ENCODE peak calls at places on chromosomes 3 and 15, in five cellular contexts. V is transverse colon; D is CD4-positive, CD25-positive, alpha-beta regulatory T cell; G is cardiac fibroblast; L is heart right ventricle. U is an unnamed sample.

GRCh38 chr15:47870956-47871625 is 153.8 kb downstream of the SEMA6D start:
- DNase-seq in V (no peak), D (no peak), G (peak; percentile 56), L (no peak), U (no peak)

GRCh38 chr3:86923071-86923476 is 67.9 kb downstream of the VGLL3 start:
- DNase-seq in V (no peak), D (no peak), G (peak; percentile 72), L (no peak), U (no peak)

GRCh38 chr3:38551026-38551832 is 55.1 kb downstream of the EXOG start:
- DNase-seq in V (peak; percentile 2), D (no peak), G (no peak), L (no peak), U (no peak)

GRCh38 chr3:21893250-21893649 is 142.2 kb upstream of the ZNF385D start:
- DNase-seq in V (no peak), D (no peak), G (peak; percentile 41), L (no peak), U (no peak)

GRCh38 chr15:33104276-33104675 is 90.2 kb downstream of the FMN1 start:
- DNase-seq in V (no peak), D (no peak), G (peak; percentile 48), L (no peak), U (peak; percentile 90)

GRCh38 chr3:8464668-8465067 is 37.0 kb upstream of the LMCD1 start:
- DNase-seq in V (no peak), D (no peak), G (no peak), L (peak; percentile 17), U (no peak)

GRCh38 chr3:197329382-197329781 is 31.0 kb upstream of the DLG1 start:
- DNase-seq in V (no peak), D (no peak), G (no peak), L (no peak), U (no peak)

GRCh38 chr15:63600001-63600645 is 2.9 kb downstream of the FBXL22 start:
- DNase-seq in V (no peak), D (no peak), G (peak; percentile 28), L (peak; percentile 31), U (no peak)

GRCh38 chr15:55108858-55109518 is 87.8 kb downstream of the RSL24D1 start:
- DNase-seq in V (peak; percentile 61), D (no peak), G (peak; percentile 65), L (peak; percentile 53), U (peak; percentile 41)

GRCh38 chr3:156630081-156630772 is 44.2 kb upstream of the TIPARP start:
- DNase-seq in V (no peak), D (no peak), G (no peak), L (no peak), U (no peak)

GRCh38 chr15:74791007-74791406 is 9.1 kb downstream of the CSK start:
- DNase-seq in V (no peak), D (no peak), G (no peak), L (no peak), U (no peak)
- H3K4me3 ChIP-seq in V (no peak overlapping the region), D (peak overlapping the region; percentile 85), G (no peak overlapping the region), L (no peak overlapping the region), U (no peak overlapping the region)

GRCh38 chr3:33791477-33792166 is 6.8 kb upstream of the PDCD6IP start:
- DNase-seq in V (peak; percentile 53), D (no peak), G (no peak), L (no peak), U (peak; percentile 32)

GRCh38 chr3:33789183-33789954 is 9.1 kb upstream of the PDCD6IP start:
- DNase-seq in V (no peak), D (no peak), G (no peak), L (no peak), U (peak; percentile 36)

GRCh38 chr3:33787328-33788009 is 11.0 kb upstream of the PDCD6IP start:
- DNase-seq in V (peak; percentile 68), D (peak; percentile 36), G (peak; percentile 82), L (no peak), U (peak; percentile 59)

GRCh38 chr3:33790091-33790490 is 8.3 kb upstream of the PDCD6IP start:
- DNase-seq in V (no peak), D (no peak), G (no peak), L (no peak), U (no peak)

DNA sequence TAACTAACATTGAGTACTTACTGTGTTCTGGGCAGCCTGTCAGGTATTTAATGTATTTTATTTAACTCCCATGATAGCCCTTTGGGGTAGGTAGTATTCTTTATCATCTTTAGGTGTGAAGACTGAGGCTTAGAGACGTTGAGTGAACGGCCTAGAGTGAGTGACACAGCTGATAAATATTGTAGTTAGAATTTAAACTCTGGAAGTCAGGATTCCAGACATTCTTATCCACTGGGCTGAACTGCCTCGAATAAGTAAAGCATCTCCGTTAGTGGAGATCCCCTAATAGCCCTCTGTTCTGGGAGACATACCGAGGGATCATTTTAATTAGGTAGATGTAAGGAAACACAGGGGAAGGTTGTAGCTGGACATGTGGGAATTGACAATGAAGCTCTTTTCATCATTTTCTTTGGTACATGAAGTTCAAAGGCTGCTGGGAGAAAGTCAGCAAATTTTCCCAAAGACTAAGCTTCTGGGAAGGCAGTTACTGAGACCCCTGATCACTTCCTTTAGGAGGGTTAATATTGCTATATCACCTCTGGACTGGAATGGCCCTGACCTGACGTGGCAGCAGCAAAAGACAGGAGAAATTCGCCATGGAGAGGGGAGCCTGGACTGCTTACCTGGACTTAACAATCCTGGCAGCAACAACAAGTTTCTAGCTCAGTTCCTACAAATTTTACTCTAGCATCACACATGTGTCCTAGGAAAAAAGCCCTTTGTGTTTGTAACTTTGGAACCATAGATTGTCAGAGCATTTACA is 11.7 kb upstream of the PDCD6IP start:
- DNase-seq in V (no peak), D (no peak), G (no peak), L (no peak), U (no peak)
- H3K4me3 ChIP-seq in V (no peak overlapping the region), D (no peak overlapping the region), G (peak overlapping the region; percentile 2), L (no peak overlapping the region), U (no peak overlapping the region)

GRCh38 chr15:49045691-49046112 is 544 bp downstream of the SECISBP2L start:
- DNase-seq in V (no peak), D (no peak), G (peak; percentile 32), L (no peak), U (peak; percentile 30)

GRCh38 chr15:49042165-49042564 is 4.1 kb downstream of the SECISBP2L start:
- DNase-seq in V (no peak), D (no peak), G (no peak), L (no peak), U (no peak)

GRCh38 chr15:49046113-49046883 is at the start of gene SECISBP2L:
- DNase-seq in V (peak; percentile 95), D (peak; percentile 79), G (peak; percentile 96), L (peak; percentile 93), U (peak; percentile 85)

GRCh38 chr15:49044761-49045571 is 1.3 kb downstream of the SECISBP2L start:
- DNase-seq in V (no peak), D (no peak), G (no peak), L (no peak), U (no peak)

DNA sequence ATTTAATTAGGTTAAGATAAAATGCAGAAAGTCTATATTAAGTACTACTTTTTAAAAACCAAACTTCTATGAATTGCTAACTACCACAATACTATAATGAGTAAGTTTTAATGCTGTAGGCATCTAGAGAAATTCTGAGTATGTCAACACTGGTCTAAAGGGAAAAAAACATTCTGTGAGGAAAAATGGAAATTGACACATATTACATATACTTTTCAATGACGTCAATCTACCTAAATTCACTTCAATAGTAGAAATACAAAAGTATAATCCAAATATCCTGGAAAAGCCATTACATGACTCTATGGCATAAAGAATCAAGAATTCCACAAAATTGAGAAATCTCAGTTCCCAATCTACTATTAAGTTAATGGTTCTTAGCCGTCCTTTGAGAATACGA is 2.2 kb downstream of the SECISBP2L start:
- DNase-seq in V (no peak), D (no peak), G (no peak), L (no peak), U (no peak)
- H3K4me3 ChIP-seq in V (no peak overlapping the region), D (peak overlapping the region; percentile 89), G (no peak overlapping the region), L (no peak overlapping the region), U (no peak overlapping the region)

GRCh38 chr3:52846427-52846983 is 11.7 kb upstream of the MUSTN1 start:
- DNase-seq in V (no peak), D (no peak), G (no peak), L (no peak), U (no peak)
- H3K4me3 ChIP-seq in V (no peak overlapping the region), D (no peak overlapping the region), G (no peak overlapping the region), L (no peak overlapping the region), U (no peak overlapping the region)